ENCODE peak calls at places on chromosomes 11 and 22, in eight cellular contexts. Y, G, U, L, T, P, S and W are unnamed samples.

GRCh38 chr22:36886016-36886415 is 25.2 kb downstream of the NCF4 start:
- DNase-seq in P (no peak), L (no peak), Y (no peak), G (no peak), T (no peak), S (no peak), U (no peak), W (no peak)

GRCh38 chr11:35003658-35004057 is 87.2 kb downstream of the PDHX start:
- DNase-seq in Y (no peak), U (no peak), L (peak), T (no peak), G (no peak), S (no peak), P (no peak), W (no peak)

GRCh38 chr22:41939981-41940852 is 6.7 kb downstream of the CENPM start:
- DNase-seq in P (peak), S (peak), U (peak), L (no peak), G (peak), Y (no peak), T (no peak), W (peak)

GRCh38 chr11:73598719-73599379 is 937 bp upstream of the FAM168A start:
- DNase-seq in G (no peak), T (no peak), U (no peak), L (no peak), S (no peak), P (no peak), Y (no peak), W (no peak)

GRCh38 chr11:28756977-28757376 is 648.8 kb downstream of the METTL15 start:
- DNase-seq in P (no peak), U (no peak), Y (no peak), L (peak), G (no peak), T (no peak), S (no peak), W (no peak)

GRCh38 chr11:11995601-11996000 is 12.8 kb downstream of the DKK3 start:
- DNase-seq in T (no peak), Y (no peak), U (no peak), P (no peak), G (no peak), L (no peak), S (no peak), W (no peak)

GRCh38 chr11:47308050-47308823 is 38.3 kb downstream of the MADD start:
- DNase-seq in L (no peak), G (no peak), U (no peak), T (no peak), P (no peak), S (peak), Y (no peak), W (no peak)

GRCh38 chr11:94185387-94186084 is 56.9 kb downstream of the PANX1 start:
- DNase-seq in Y (no peak), T (no peak), P (no peak), G (no peak), U (no peak), S (no peak), L (peak), W (no peak)

GRCh38 chr22:37318255-37319109 is 36.2 kb downstream of the CYTH4 start:
- DNase-seq in G (no peak), U (no peak), T (no peak), P (no peak), L (no peak), Y (no peak), S (no peak), W (no peak)

GRCh38 chr11:65180877-65181568 is 705 bp upstream of the CAPN1 start:
- DNase-seq in T (peak), Y (peak), P (peak), L (peak), U (peak), S (peak), G (peak), W (peak)

GRCh38 chr22:44659140-44659539 is 42.9 kb upstream of the PRR5 start:
- DNase-seq in U (no peak), S (no peak), P (no peak), L (no peak), G (peak), Y (peak), T (no peak), W (no peak)

GRCh38 chr11:61528114-61528513 is 19.6 kb downstream of the LRRC10B start:
- DNase-seq in Y (no peak), S (no peak), L (no peak), P (no peak), G (no peak), T (no peak), U (no peak), W (no peak)

DNA sequence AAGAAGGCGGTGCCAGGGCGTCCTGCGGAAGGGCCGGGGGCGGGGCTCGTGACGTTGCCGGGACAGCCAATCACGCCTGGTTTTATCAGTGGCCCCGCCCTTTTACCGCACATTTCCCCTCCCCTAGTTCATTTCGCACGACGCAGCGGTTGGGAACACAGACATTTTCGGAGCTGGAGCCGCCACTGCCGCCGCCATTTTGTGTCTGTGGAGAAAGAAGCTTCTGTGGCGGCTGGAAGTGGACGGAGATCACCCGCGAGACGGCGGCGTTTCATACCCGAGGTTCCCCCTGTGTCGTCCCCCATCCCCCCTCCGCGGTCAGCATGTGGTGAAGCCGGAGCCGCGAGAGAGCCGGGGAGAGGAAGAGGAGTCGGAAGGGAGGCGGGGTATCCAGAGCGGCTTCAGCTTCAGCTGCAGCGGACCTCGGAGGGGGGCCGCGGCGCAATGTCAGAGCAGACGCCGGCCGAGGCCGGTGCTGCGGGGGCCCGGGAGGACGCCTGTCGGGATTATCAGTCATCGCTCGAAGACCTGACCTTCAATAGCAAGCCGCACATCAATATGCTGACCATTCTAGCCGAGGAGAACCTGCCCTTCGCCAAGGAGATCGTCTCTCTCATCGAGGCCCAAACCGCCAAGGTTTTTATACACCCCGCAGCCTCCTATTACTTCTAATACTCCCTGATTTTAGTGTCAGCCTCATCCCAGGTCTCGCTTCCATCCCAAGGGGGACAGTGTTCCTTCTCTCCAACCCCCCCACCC is at the start of gene PCF11:
- DNase-seq in L (no peak), U (no peak), T (no peak), Y (no peak), G (no peak), P (no peak), S (no peak), W (no peak)
- TF ChIP-seq POLR2A in L (peak), U (peak), T (peak), Y (peak), G (peak), P (peak), S (peak), W (peak)

DNA sequence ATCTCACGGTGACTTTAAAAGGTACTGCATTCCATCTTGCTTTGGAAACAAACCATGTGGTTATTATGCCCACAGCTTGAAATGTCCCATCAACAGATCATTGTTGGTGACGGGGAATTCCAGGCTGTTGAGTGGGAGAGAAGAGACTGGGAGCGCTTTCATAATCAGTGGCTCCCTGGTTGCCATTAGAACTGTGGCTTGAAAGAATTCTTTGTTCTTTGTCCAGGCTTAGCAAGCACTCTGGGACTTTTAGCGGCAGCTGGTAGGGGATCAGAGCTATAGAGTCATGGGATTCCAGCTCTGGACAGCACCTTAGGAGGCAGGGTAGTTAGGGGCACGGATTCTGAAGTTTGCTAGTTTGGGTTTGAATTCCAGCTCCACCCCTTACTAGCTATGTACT is 22.0 kb downstream of the MMP20 start:
- DNase-seq in P (peak), G (peak), Y (no peak), L (peak), T (peak), S (no peak), U (no peak), W (no peak)
- TF ChIP-seq POLR2A in P (no peak), G (no peak), Y (no peak), L (no peak), T (no peak), S (no peak), U (no peak), W (no peak)

GRCh38 chr22:26512149-26512793 is at the start of gene TFIP11:
- DNase-seq in U (peak), P (peak), T (peak), Y (peak), S (peak), L (peak), G (peak), W (peak)
- TF ChIP-seq POLR2A in U (no peak), P (no peak), T (peak), Y (peak), S (peak), L (peak), G (peak), W (peak)

GRCh38 chr11:3853935-3854659 is 1.4 kb upstream of the STIM1 start:
- DNase-seq in T (no peak), U (peak), L (no peak), Y (peak), G (peak), P (peak), S (peak), W (peak)
- TF ChIP-seq POLR2A in T (no peak), U (no peak), L (no peak), Y (no peak), G (peak), P (no peak), S (no peak), W (no peak)

DNA sequence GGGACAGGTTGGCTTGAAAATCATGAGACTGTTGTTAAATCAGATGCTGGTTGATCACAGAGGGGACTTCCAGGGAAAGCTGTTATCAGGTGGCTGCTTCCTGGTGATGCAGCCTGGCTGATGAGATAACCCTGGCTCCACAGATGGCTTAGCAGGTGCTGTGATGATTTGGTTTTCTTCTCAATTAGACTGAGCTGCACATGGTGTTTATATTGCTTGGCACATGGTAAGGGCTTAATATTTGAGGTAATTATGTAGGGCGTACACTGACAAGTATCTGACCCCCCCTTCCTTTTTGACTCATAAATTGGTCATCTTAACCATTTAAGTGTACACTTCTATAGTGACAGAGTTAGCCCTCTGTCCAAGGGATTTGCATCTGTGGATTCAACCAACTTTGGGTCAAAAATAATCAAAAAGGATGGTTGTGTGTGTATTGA is 7.0 kb downstream of the RPS3 start:
- DNase-seq in S (no peak), U (no peak), L (peak), Y (no peak), T (no peak), P (no peak), G (no peak), W (peak)
- TF ChIP-seq POLR2A in S (no peak), U (no peak), L (no peak), Y (no peak), T (no peak), P (no peak), G (no peak), W (no peak)